ENCODE peak calls at places on chromosomes 5 and 9, in ten cellular contexts. Y is body of pancreas; I is CD8-positive, alpha-beta memory T cell; G is RWPE2; D is kidney epithelial cell; K is HCT116; H is Peyer's patch; L is testis; A is cardiac muscle cell; U is brain microvascular endothelial cell. F is an unnamed sample. For H3K27me3, the result is how much of the 10 kb centered on the place peaks cover.

GRCh38 chr9:35342221-35342620 is 147.7 kb upstream of the RUSC2 start:
- DNase-seq in Y (no peak), I (no peak), G (no peak), D (no peak), K (no peak), H (no peak), L (no peak), A (peak), U (no peak), F (peak)

GRCh38 chr5:78473747-78474146 is 113.3 kb downstream of the SCAMP1 start:
- DNase-seq in Y (no peak), I (no peak), G (no peak), D (no peak), K (no peak), H (no peak), L (no peak), A (no peak), U (no peak), F (no peak)

GRCh38 chr5:171367424-171368370 is 20.0 kb upstream of the NPM1 start:
- DNase-seq in Y (no peak), I (no peak), G (no peak), D (peak), K (no peak), H (no peak), L (no peak), A (peak), U (peak), F (no peak)

GRCh38 chr5:50328193-50328729 is 112.8 kb downstream of the EMB start:
- DNase-seq in Y (no peak), I (no peak), G (no peak), D (no peak), K (no peak), H (no peak), L (no peak), A (no peak), U (no peak), F (no peak)

GRCh38 chr9:136674786-136675349 is 12.2 kb downstream of the EGFL7 start:
- DNase-seq in Y (peak), I (no peak), G (no peak), D (no peak), K (no peak), H (peak), L (no peak), A (peak), U (no peak), F (no peak)

GRCh38 chr9:84296146-84296843 is 44.3 kb downstream of the SLC28A3 start:
- DNase-seq in Y (no peak), I (no peak), G (no peak), D (no peak), K (no peak), H (no peak), L (no peak), A (peak), U (peak), F (peak)

GRCh38 chr9:111016046-111017026 is 21.9 kb downstream of the LPAR1 start:
- DNase-seq in Y (no peak), I (no peak), G (no peak), D (no peak), K (no peak), H (no peak), L (no peak), A (peak), U (peak), F (peak)

GRCh38 chr9:111438576-111439235 is 45.5 kb downstream of the ECPAS start:
- DNase-seq in Y (peak), I (no peak), G (no peak), D (no peak), K (no peak), H (no peak), L (no peak), A (peak), U (peak), F (no peak)

GRCh38 chr5:89878140-89878570 is 531.4 kb downstream of the CETN3 start:
- DNase-seq in Y (no peak), I (no peak), G (no peak), D (peak), K (peak), H (no peak), L (no peak), A (peak), U (peak), F (peak)

GRCh38 chr9:138010274-138010800 is 132.8 kb downstream of the CACNA1B start:
- DNase-seq in Y (no peak), I (no peak), G (peak), D (no peak), K (no peak), H (no peak), L (no peak), A (no peak), U (no peak), F (no peak)

GRCh38 chr5:171702391-171702790 is 83.2 kb upstream of the SMIM23 start:
- DNase-seq in Y (no peak), I (no peak), G (no peak), D (no peak), K (no peak), H (no peak), L (no peak), A (no peak), U (no peak), F (no peak)

GRCh38 chr5:144121577-144121976 is 48.9 kb downstream of the YIPF5 start:
- DNase-seq in Y (no peak), I (no peak), G (no peak), D (no peak), K (no peak), H (no peak), L (no peak), A (no peak), U (no peak), F (peak)

GRCh38 chr5:173714551-173715428 is 98.3 kb upstream of the BOD1 start:
- DNase-seq in Y (no peak), I (no peak), G (no peak), D (no peak), K (no peak), H (no peak), L (no peak), A (peak), U (peak), F (peak)

GRCh38 chr5:135998889-135999288 is 29.9 kb upstream of the TGFBI start:
- DNase-seq in Y (no peak), I (no peak), G (no peak), D (no peak), K (no peak), H (no peak), L (no peak), A (no peak), U (no peak), F (no peak)

GRCh38 chr5:43993634-43994395 is 390.8 kb downstream of the NNT start:
- DNase-seq in Y (no peak), I (no peak), G (no peak), D (no peak), K (no peak), H (no peak), L (peak), A (no peak), U (no peak), F (no peak)

GRCh38 chr5:14659821-14660607 is 4.5 kb upstream of the OTULIN start:
- DNase-seq in Y (no peak), I (no peak), G (peak), D (no peak), K (no peak), H (no peak), L (no peak), A (peak), U (no peak), F (peak)

GRCh38 chr5:164002653-164003052 is 497.2 kb downstream of the MAT2B start:
- DNase-seq in Y (no peak), I (no peak), G (no peak), D (peak), K (no peak), H (no peak), L (no peak), A (peak), U (no peak), F (peak)

GRCh38 chr5:31671339-31671741 is 32.4 kb downstream of the PDZD2 start:
- DNase-seq in Y (no peak), I (no peak), G (no peak), D (no peak), K (no peak), H (no peak), L (peak), A (no peak), U (no peak), F (no peak)

GRCh38 chr5:90050135-90050534 is 359.4 kb downstream of the CETN3 start:
- DNase-seq in Y (no peak), I (no peak), G (no peak), D (no peak), K (no peak), H (no peak), L (no peak), A (no peak), U (no peak), F (peak)

GRCh38 chr5:32520326-32520725 is 65.0 kb upstream of the SUB1 start:
- DNase-seq in Y (no peak), I (no peak), G (no peak), D (no peak), K (no peak), H (no peak), L (no peak), A (no peak), U (no peak), F (no peak)

GRCh38 chr5:38323645-38324295 is 65.4 kb downstream of the EGFLAM start:
- DNase-seq in Y (no peak), I (no peak), G (no peak), D (peak), K (no peak), H (no peak), L (no peak), A (peak), U (peak), F (peak)

GRCh38 chr5:175254155-175254554 is 189.8 kb downstream of the DRD1 start:
- DNase-seq in Y (no peak), I (no peak), G (no peak), D (no peak), K (no peak), H (no peak), L (peak), A (peak), U (peak), F (no peak)

GRCh38 chr9:69918317-69918716 is 97.7 kb downstream of the CFAP95 start:
- DNase-seq in Y (no peak), I (no peak), G (no peak), D (no peak), K (no peak), H (no peak), L (no peak), A (no peak), U (no peak), F (no peak)

GRCh38 chr5:74130141-74130897 is 504.3 kb downstream of the ARHGEF28 start:
- DNase-seq in Y (no peak), I (no peak), G (no peak), D (no peak), K (no peak), H (no peak), L (no peak), A (no peak), U (no peak), F (no peak)

GRCh38 chr5:170221319-170221718 is 11.5 kb upstream of the C5orf58 start:
- DNase-seq in Y (no peak), I (no peak), G (no peak), D (no peak), K (no peak), H (no peak), L (peak), A (peak), U (no peak), F (no peak)

GRCh38 chr5:84118551-84118950 is 266.1 kb downstream of the EDIL3 start:
- DNase-seq in Y (no peak), I (no peak), G (no peak), D (no peak), K (no peak), H (no peak), L (no peak), A (no peak), U (no peak), F (no peak)

GRCh38 chr5:140795259-140795641 is 598 bp downstream of the PCDHA2 start:
- DNase-seq in Y (no peak), I (no peak), G (no peak), D (no peak), K (no peak), H (no peak), L (no peak), A (no peak), U (no peak), F (no peak)

GRCh38 chr9:136996361-136997281 is at the start of gene CLIC3:
- DNase-seq in Y (peak), I (peak), G (no peak), D (no peak), K (no peak), H (peak), L (no peak), A (no peak), U (no peak), F (peak)

GRCh38 chr5:30620481-30621085 is 572.9 kb upstream of the CDH6 start:
- DNase-seq in Y (no peak), I (no peak), G (no peak), D (no peak), K (no peak), H (no peak), L (no peak), A (no peak), U (no peak), F (no peak)

GRCh38 chr5:178577944-178578343 is 12.2 kb downstream of the COL23A1 start:
- DNase-seq in Y (no peak), I (no peak), G (no peak), D (no peak), K (no peak), H (no peak), L (no peak), A (no peak), U (no peak), F (no peak)

GRCh38 chr9:15135167-15135792 is 171.7 kb downstream of the TTC39B start:
- DNase-seq in Y (peak), I (peak), G (no peak), D (peak), K (peak), H (peak), L (peak), A (peak), U (peak), F (peak)

GRCh38 chr9:94920439-94920951 is 194.0 kb downstream of the AOPEP start:
- DNase-seq in Y (no peak), I (no peak), G (no peak), D (no peak), K (no peak), H (no peak), L (peak), A (peak), U (no peak), F (peak)

GRCh38 chr5:169545762-169546161 is 37.8 kb upstream of the SPDL1 start:
- DNase-seq in Y (no peak), I (no peak), G (no peak), D (peak), K (no peak), H (no peak), L (no peak), A (no peak), U (no peak), F (peak)

GRCh38 chr9:107274953-107275422 is 8.1 kb upstream of the RAD23B start:
- DNase-seq in Y (no peak), I (no peak), G (no peak), D (peak), K (peak), H (no peak), L (no peak), A (peak), U (peak), F (peak)

GRCh38 chr5:55680353-55680752 is 31.8 kb downstream of the SLC38A9 start:
- DNase-seq in Y (no peak), I (no peak), G (no peak), D (no peak), K (no peak), H (no peak), L (no peak), A (no peak), U (no peak), F (no peak)
- H3K27me3 ChIP-seq in Y (under half), I (under half), G (under half), D (under half), K (under half), H (under half), L (under half), A (under half), U (under half), F (under half)

GRCh38 chr5:99398946-99399345 is 470.1 kb upstream of the CHD1 start:
- DNase-seq in Y (no peak), I (no peak), G (no peak), D (no peak), K (no peak), H (no peak), L (no peak), A (no peak), U (no peak), F (no peak)
- H3K27me3 ChIP-seq in Y (under half), I (under half), G (under half), D (under half), K (under half), H (under half), L (under half), A (under half), U (under half), F (under half)

DNA sequence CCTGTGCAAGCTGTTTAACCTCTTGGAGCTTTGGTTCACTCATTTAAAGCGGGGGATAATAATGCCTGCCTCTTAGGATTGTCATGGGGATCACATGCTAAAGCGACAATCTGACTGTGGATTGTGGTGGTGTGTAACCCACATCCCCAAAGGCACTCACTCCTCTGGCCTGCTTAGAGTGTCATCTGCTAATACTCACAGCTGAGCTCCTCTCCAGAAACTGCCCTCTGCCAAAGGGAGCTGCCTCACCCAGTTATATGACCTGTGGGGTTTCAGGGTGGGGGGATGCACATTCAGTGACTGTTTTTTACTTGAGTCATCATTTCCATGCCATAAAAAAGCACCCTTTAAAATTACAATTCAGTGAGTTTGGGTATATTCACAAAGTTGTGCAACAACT is 110.0 kb upstream of the SPOCK1 start:
- DNase-seq in Y (no peak), I (no peak), G (no peak), D (no peak), K (no peak), H (no peak), L (peak), A (peak), U (no peak), F (no peak)
- H3K27me3 ChIP-seq in Y (under half), I (under half), G (under half), D (under half), K (half or more), H (under half), L (under half), A (under half), U (under half), F (under half)

GRCh38 chr5:162591724-162592123 is 524.2 kb downstream of the GABRG2 start:
- DNase-seq in Y (no peak), I (no peak), G (no peak), D (no peak), K (no peak), H (no peak), L (no peak), A (no peak), U (no peak), F (no peak)

DNA sequence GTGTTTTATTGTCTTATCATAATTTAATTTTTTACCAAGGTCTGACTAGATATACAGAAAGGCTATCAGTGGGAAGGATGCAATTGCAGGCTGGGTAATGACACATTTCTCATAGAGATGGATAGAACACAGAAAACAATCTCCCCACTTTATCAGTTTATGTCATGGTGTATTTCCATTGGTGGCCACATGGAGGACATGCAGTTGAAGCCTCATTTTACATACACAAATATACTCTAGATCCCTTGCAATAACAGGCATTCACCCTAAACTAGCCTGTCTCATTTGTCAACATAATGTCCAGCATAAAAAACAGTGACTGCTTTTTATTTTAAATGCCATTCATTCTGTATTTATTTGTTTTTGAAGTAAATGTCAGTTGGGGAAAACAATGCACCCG is 526.3 kb downstream of the GABRG2 start:
- DNase-seq in Y (no peak), I (no peak), G (no peak), D (no peak), K (no peak), H (no peak), L (no peak), A (no peak), U (no peak), F (peak)
- H3K27me3 ChIP-seq in Y (under half), I (under half), G (under half), D (under half), K (under half), H (under half), L (under half), A (under half), U (under half), F (under half)

GRCh38 chr5:3600106-3600997 is 4.7 kb downstream of the IRX1 start:
- DNase-seq in Y (no peak), I (no peak), G (peak), D (no peak), K (no peak), H (no peak), L (no peak), A (no peak), U (no peak), F (no peak)

GRCh38 chr5:3598236-3598635 is 2.6 kb downstream of the IRX1 start:
- DNase-seq in Y (no peak), I (no peak), G (no peak), D (no peak), K (no peak), H (no peak), L (no peak), A (no peak), U (no peak), F (no peak)

GRCh38 chr5:3598725-3599282 is 3.2 kb downstream of the IRX1 start:
- DNase-seq in Y (no peak), I (no peak), G (no peak), D (no peak), K (no peak), H (no peak), L (no peak), A (no peak), U (no peak), F (no peak)

GRCh38 chr5:3601060-3601710 is 5.6 kb downstream of the IRX1 start:
- DNase-seq in Y (no peak), I (no peak), G (no peak), D (no peak), K (no peak), H (no peak), L (no peak), A (no peak), U (no peak), F (no peak)

DNA sequence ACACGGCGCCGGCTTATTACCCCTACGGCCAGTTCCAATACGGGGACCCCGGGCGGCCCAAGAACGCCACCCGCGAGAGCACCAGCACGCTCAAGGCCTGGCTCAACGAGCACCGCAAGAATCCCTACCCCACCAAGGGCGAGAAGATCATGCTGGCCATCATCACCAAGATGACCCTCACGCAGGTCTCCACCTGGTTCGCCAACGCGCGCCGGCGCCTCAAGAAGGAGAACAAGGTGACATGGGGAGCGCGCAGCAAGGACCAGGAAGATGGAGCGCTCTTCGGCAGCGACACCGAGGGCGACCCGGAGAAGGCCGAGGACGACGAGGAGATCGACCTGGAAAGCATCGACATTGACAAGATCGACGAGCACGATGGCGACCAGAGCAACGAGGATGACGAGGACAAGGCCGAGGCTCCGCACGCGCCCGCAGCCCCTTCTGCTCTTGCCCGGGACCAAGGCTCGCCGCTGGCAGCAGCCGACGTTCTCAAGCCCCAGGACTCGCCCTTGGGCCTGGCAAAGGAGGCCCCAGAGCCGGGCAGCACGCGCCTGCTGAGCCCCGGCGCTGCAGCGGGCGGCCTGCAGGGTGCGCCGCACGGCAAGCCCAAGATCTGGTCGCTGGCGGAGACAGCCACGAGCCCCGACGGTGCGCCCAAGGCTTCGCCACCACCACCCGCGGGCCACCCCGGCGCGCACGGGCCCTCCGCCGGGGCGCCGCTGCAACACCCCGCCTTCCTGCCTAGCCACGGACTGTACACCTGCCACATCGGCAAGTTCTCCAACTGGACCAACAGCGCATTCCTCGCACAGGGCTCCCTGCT is 3.9 kb downstream of the IRX1 start:
- DNase-seq in Y (no peak), I (no peak), G (peak), D (no peak), K (no peak), H (no peak), L (no peak), A (no peak), U (no peak), F (no peak)
- H3K27me3 ChIP-seq in Y (under half), I (under half), G (half or more), D (half or more), K (under half), H (under half), L (under half), A (half or more), U (half or more), F (under half)

DNA sequence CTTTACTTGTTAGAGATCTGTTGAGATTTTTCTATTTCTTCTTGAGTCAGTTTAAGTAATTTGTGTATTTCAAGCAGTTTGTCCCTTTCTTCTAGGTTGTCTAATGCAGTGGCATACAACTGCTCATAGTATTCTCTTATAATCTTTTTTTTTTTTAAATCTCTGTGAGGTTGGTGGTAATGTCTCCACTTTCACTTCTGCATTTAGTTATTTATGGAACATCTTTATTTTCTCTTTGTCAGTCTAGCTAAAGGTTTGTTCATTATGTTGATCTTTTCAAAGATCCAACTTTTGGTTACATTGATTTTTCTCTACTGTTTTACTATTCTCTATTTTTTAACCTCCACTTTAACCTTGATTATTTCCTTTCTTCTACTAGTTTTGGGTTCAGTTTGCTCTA is 13.8 kb downstream of the FOXE1 start:
- DNase-seq in Y (no peak), I (no peak), G (no peak), D (no peak), K (no peak), H (no peak), L (no peak), A (no peak), U (no peak), F (no peak)
- H3K27me3 ChIP-seq in Y (under half), I (under half), G (under half), D (under half), K (under half), H (under half), L (under half), A (under half), U (under half), F (under half)

F was measured in bronchial epithelial cell.